ENCODE peak calls at places on chromosomes 11 and 22, in eight cellular contexts. G is NCI-H345; A is HEK293T; L is lower lobe of right lung; H is endodermal cell; T is iris pigment epithelial cell; Y is endothelial cell of umbilical vein; Z is stimulated activated CD4-positive, alpha-beta T cell treated with anti-CD3 and anti-CD28 coated beads, Interleukin-2, amount 100 ng/mL, for 48 hours. J is an unnamed sample.

GRCh38 chr11:74009675-74010305 is 905 bp upstream of the UCP3 start:
- DNase-seq in Y (no peak), H (no peak), L (no peak), Z (no peak), A (no peak), T (no peak), G (no peak), J (no peak)

GRCh38 chr11:113329725-113330124 is 15.3 kb downstream of the TTC12 start:
- DNase-seq in A (no peak), L (no peak), Y (no peak), T (no peak), G (no peak), H (no peak), Z (no peak), J (peak)

GRCh38 chr22:20566420-20567260 is 59.2 kb downstream of the MED15 start:
- DNase-seq in A (no peak), G (no peak), Y (no peak), Z (no peak), H (no peak), T (peak), L (no peak), J (no peak)

GRCh38 chr11:12464303-12464702 is 86.9 kb downstream of the PARVA start:
- DNase-seq in H (no peak), G (no peak), Y (no peak), T (no peak), Z (no peak), A (no peak), L (no peak), J (no peak)

GRCh38 chr22:43004362-43005035 is 10.4 kb downstream of the PACSIN2 start:
- DNase-seq in Y (no peak), G (no peak), A (no peak), Z (no peak), L (peak), H (no peak), T (no peak), J (peak)

GRCh38 chr11:47969401-47969800 is 11.0 kb upstream of the PTPRJ start:
- DNase-seq in H (no peak), Y (no peak), G (no peak), T (no peak), L (no peak), Z (no peak), A (no peak), J (no peak)

GRCh38 chr11:12600829-12601228 is 73.4 kb upstream of the TEAD1 start:
- DNase-seq in T (no peak), Y (no peak), L (no peak), G (no peak), H (no peak), A (no peak), Z (no peak), J (no peak)

GRCh38 chr11:20309626-20310025 is 53.9 kb upstream of the HTATIP2 start:
- DNase-seq in T (no peak), A (no peak), Y (no peak), Z (no peak), L (no peak), H (no peak), G (no peak), J (no peak)